ENCODE peak calls at places on chromosomes 4 and X, in five cellular contexts. T, L, X, U and Y are unnamed samples.

GRCh38 chrX:65652098-65652497 is 15.4 kb upstream of the MSN start:
- DNase-seq in U (no peak), X (no peak), T (no peak), L (no peak), Y (no peak)

GRCh38 chrX:13845721-13846378 is 29.0 kb upstream of the GPM6B start:
- DNase-seq in U (peak; percentile 82), L (peak; percentile 8), X (no peak), T (peak; percentile 54), Y (peak; percentile 43)

GRCh38 chr4:174496631-174497442 is 25.5 kb downstream of the HPGD start:
- DNase-seq in L (peak; percentile 55), T (no peak), U (no peak), X (no peak), Y (no peak)

GRCh38 chrX:44903107-44903506 is 30.1 kb downstream of the KDM6A start:
- DNase-seq in U (peak; percentile 86), T (peak; percentile 67), X (no peak), L (peak; percentile 81), Y (peak; percentile 82)

GRCh38 chr4:84879651-84880200 is 86.8 kb downstream of the WDFY3 start:
- DNase-seq in U (no peak), T (no peak), X (no peak), L (peak; percentile 7), Y (peak; percentile 67)

GRCh38 chr4:138938371-138938699 is 77.2 kb upstream of the NOCT start:
- DNase-seq in L (peak; percentile 55), U (peak; percentile 48), X (no peak), T (peak; percentile 72), Y (peak; percentile 38)

GRCh38 chr4:152021788-152022438 is 261.1 kb upstream of the GATB start:
- DNase-seq in X (no peak), U (no peak), T (no peak), L (no peak), Y (no peak)

GRCh38 chr4:102169345-102169744 is 175.9 kb downstream of the SLC39A8 start:
- DNase-seq in L (no peak), X (peak; percentile 47), T (no peak), U (no peak), Y (no peak)

DNA sequence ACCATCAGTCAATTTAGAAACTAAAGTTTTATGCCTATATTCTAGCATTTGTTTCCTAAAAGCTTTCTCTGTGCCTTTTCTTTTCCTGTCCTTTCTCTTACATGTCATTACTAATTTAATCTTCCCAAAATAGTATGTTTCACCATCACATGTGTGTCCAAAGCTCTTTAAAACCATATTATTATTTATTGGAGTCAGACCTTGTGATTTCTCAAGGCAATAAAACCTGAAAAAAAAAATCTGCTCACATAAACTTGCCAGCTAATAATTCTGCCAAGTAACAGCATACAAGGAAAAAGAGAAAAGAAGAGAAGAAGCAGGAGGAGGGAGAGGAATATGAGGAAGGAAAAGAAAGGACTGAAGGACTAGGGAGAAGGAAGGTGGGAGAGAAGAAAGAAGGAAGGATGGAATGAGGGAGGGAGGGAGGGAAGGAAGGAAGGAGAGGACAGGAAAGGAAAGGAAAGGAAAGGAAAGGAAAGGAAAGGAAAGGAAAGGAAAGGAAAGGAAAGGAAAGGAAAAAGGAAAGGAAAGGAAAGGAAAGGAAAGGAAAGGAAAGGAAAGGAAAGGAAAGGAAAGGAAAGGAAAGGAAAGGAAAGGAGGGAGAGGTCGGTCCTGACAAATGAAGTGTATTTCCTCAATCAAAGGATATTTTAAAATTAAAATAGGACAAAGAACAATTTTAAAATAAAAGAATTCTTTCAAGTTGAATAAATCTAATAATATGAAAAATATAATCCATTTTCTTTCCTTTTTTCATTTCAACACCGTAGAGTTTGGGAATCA is 57.4 kb downstream of the ANTXR2 start:
- DNase-seq in X (no peak), L (no peak), U (no peak), T (no peak), Y (no peak)
- TF ChIP-seq CTCF in X (no peak), L (no peak), U (no peak), T (no peak), Y (no peak)

GRCh38 chr4:122830392-122831095 is 3.9 kb downstream of the FGF2 start:
- DNase-seq in L (no peak), U (no peak), T (peak; percentile 61), X (no peak), Y (peak; percentile 28)
- H3K9ac ChIP-seq in L (no peak overlapping the region), U (no peak overlapping the region), T (no peak overlapping the region), X (peak overlapping the region; percentile 34), Y (no peak overlapping the region)

DNA sequence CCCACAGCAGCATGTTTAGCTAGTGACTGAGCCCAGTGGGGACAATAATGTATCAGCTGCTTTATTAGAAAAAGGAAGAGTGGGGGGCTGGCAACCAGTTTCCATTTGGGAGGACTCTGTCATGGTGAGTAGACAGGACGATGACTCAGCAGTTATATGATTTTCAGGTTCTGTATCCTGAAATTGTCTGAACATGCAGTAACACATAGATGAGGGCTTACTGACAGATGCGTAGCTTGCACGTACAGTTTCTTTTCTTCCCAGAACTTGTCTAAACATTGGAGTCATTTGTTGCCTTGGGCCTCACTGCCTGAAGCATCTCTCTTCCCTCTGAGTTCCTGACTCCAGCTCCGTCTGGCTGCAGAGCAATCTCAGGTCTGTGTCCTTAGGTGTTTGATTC is 1415.6 kb upstream of the TENM3 start:
- DNase-seq in T (peak; percentile 52), L (peak; percentile 23), U (peak; percentile 84), X (peak; percentile 29), Y (no peak)
- H3K4me2 ChIP-seq in T (peak overlapping the region; percentile 94), L (peak overlapping the region; percentile 80), U (peak overlapping the region; percentile 76), X (no peak overlapping the region), Y (peak overlapping the region; percentile 73)

DNA sequence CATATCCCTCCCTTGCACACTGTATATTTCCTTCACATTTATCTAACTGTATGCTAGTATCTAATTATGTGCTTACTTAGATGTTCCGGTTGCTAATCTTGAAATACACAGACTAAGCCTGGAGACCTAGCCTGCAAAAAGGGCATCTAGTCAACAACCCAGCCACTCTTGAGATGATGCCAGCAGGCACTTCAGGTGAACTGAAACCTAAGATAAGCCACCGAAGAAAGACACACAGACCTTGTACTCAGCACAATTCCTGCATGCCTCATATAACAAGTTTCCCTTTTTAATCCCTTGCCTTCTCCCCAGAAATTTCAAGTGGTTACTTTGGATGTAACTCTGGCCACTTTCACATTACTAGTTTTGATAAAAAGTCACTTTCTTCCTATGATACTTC is 2506.6 kb downstream of the ARAP2 start:
- DNase-seq in L (no peak), U (no peak), X (no peak), T (no peak), Y (no peak)
- TF ChIP-seq CTCF in L (no peak), U (no peak), X (no peak), T (no peak), Y (no peak)

GRCh38 chr4:62434921-62435320 is 1234.8 kb downstream of the ADGRL3 start:
- DNase-seq in U (no peak), X (no peak), T (no peak), L (no peak), Y (no peak)

GRCh38 chr4:62429297-62429696 is 1229.2 kb downstream of the ADGRL3 start:
- DNase-seq in T (no peak), U (no peak), L (no peak), X (no peak), Y (no peak)

GRCh38 chr4:62431513-62431912 is 1231.4 kb downstream of the ADGRL3 start:
- DNase-seq in U (peak; percentile 73), L (no peak), X (peak; percentile 32), T (no peak), Y (no peak)
- H3K9ac ChIP-seq in U (no peak overlapping the region), L (no peak overlapping the region), X (no peak overlapping the region), T (no peak overlapping the region), Y (no peak overlapping the region)

GRCh38 chrX:47234583-47234982 is 1.8 kb downstream of the USP11 start:
- DNase-seq in L (no peak), X (no peak), T (peak; percentile 43), U (peak; percentile 30), Y (no peak)
- H3K4me2 ChIP-seq in L (peak overlapping the region; percentile 95), X (peak overlapping the region; percentile 52), T (peak overlapping the region; percentile 69), U (peak overlapping the region; percentile 73), Y (peak overlapping the region; percentile 78)

GRCh38 chr4:132493476-132493875 is 655.6 kb upstream of the PCDH10 start:
- DNase-seq in L (no peak), X (no peak), T (peak; percentile 18), U (no peak), Y (no peak)
- TF ChIP-seq CTCF in L (no peak), X (peak; percentile 28), T (no peak), U (peak; percentile 7), Y (no peak)

GRCh38 chrX:102154900-102155805 is 624 bp downstream of the BEX5 start:
- DNase-seq in U (no peak), X (peak; percentile 26), T (no peak), L (no peak), Y (no peak)
- H3K9ac ChIP-seq in U (no peak overlapping the region), X (peak overlapping the region; percentile 26), T (no peak overlapping the region), L (no peak overlapping the region), Y (peak overlapping the region; percentile 23)

DNA sequence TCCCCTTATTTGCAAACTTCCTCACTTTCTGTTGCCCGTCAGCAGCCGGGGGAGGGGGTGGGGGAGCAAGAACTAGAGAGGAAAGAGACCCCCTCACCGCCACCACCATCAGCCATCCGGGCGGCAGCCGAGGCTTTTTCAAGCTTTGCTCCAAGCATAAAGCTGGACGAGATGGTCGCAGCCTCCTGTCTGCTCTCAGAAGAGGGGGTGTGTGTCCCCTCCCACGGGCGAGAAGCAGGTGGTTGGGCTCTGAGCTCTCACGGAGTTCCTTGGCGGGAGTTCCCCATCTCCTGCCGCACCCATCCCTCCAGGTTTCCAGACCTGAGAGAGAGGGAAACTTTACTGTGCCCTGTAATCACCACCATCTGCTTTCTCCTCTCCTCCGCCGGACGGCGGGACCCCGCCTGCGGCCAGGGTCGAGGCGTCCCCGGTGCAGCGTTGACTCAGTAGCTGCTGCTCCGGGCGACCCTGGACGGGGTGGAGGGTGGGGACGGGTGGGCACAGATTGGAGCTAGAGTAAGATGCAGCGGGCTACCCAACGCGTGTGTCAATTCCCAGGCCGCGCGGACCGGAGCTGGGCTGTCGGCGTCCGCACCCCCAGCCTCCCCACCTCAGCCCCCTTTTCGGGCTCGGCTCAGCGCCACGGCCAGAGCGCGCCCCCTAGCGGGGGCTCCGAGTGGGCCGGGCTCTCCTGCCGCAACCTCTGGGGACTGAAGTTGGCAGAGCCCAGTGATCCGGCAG is 4.8 kb upstream of the ARX start:
- DNase-seq in U (no peak), L (no peak), T (no peak), X (peak; percentile 83), Y (no peak)
- H3K4me2 ChIP-seq in U (peak overlapping the region; percentile 66), L (no peak overlapping the region), T (no peak overlapping the region), X (peak overlapping the region; percentile 63), Y (peak overlapping the region; percentile 73)